ENCODE peak calls at places on chromosomes 16 and 17, in seven cellular contexts. Q is nephron progenitor cell, M is progenitor cell of endocrine pancreas, D is esophagus muscularis mucosa, H is cardiac muscle cell, N is fibroblast of villous mesenchyme, K is AG04449. C is an unnamed sample.

GRCh38 chr17:45310380-45311324 is 6.2 kb downstream of the MAP3K14 start:
- DNase-seq in Q (no peak), M (no peak), D (no peak), H (peak; percentile 50), N (peak; percentile 63), K (no peak), C (no peak)

GRCh38 chr16:12062343-12063003 is 85.9 kb downstream of the SNX29 start:
- DNase-seq in Q (no peak), M (no peak), D (peak; percentile 96), H (peak; percentile 88), N (peak; percentile 83), K (peak; percentile 61), C (peak; percentile 83)

GRCh38 chr17:36597229-36597628 is 4.2 kb upstream of the MRM1 start:
- DNase-seq in Q (no peak), M (no peak), D (peak; percentile 66), H (no peak), N (no peak), K (no peak), C (no peak)

GRCh38 chr17:19507673-19508326 is 25.9 kb upstream of the SLC47A1 start:
- DNase-seq in Q (peak; percentile 91), M (peak; percentile 87), D (peak; percentile 99), H (peak; percentile 96), N (peak; percentile 92), K (peak; percentile 46), C (peak; percentile 88)

GRCh38 chr16:31371619-31372484 is 16.9 kb downstream of the ITGAX start:
- DNase-seq in Q (no peak), M (no peak), D (no peak), H (no peak), N (no peak), K (no peak), C (no peak)

GRCh38 chr16:9449597-9449996 is 358.2 kb downstream of the HAPSTR1 start:
- DNase-seq in Q (no peak), M (no peak), D (no peak), H (no peak), N (no peak), K (no peak), C (no peak)

GRCh38 chr17:77498056-77498785 is 357.5 kb downstream of the SEC14L1 start:
- DNase-seq in Q (no peak), M (no peak), D (no peak), H (no peak), N (no peak), K (no peak), C (no peak)

GRCh38 chr17:61335845-61336655 is 63.6 kb upstream of the TBX2 start:
- DNase-seq in Q (no peak), M (no peak), D (no peak), H (no peak), N (no peak), K (no peak), C (peak; percentile 36)

GRCh38 chr17:37301288-37301687 is 74.5 kb upstream of the C17orf78 start:
- DNase-seq in Q (no peak), M (no peak), D (no peak), H (peak; percentile 54), N (peak; percentile 45), K (no peak), C (peak; percentile 13)

GRCh38 chr16:66798162-66798561 is 3.2 kb downstream of the TERB1 start:
- DNase-seq in Q (no peak), M (no peak), D (no peak), H (peak; percentile 19), N (no peak), K (no peak), C (no peak)

GRCh38 chr17:35889818-35890773 is 9.9 kb upstream of the CCL5 start:
- DNase-seq in Q (no peak), M (no peak), D (no peak), H (peak; percentile 91), N (peak; percentile 58), K (peak; percentile 36), C (peak; percentile 38)

GRCh38 chr17:45147102-45147580 is 1.1 kb upstream of the HEXIM1 start:
- DNase-seq in Q (no peak), M (no peak), D (no peak), H (peak; percentile 83), N (no peak), K (no peak), C (peak; percentile 85)

GRCh38 chr17:50687200-50688066 is 20.3 kb downstream of the ANKRD40 start:
- DNase-seq in Q (no peak), M (no peak), D (no peak), H (peak; percentile 75), N (no peak), K (no peak), C (no peak)

GRCh38 chr17:75105269-75106080 is 4.3 kb upstream of the ARMC7 start:
- DNase-seq in Q (peak; percentile 61), M (peak; percentile 48), D (no peak), H (peak; percentile 47), N (no peak), K (no peak), C (peak; percentile 79)

GRCh38 chr17:66373944-66374817 is 71.8 kb downstream of the PRKCA start:
- DNase-seq in Q (peak; percentile 14), M (no peak), D (no peak), H (peak; percentile 46), N (peak; percentile 29), K (no peak), C (peak; percentile 63)

GRCh38 chr16:1981972-1982574 is 804 bp upstream of the NOXO1 start:
- DNase-seq in Q (no peak), M (no peak), D (no peak), H (no peak), N (no peak), K (no peak), C (no peak)

GRCh38 chr17:34204402-34204801 is 50.7 kb upstream of the CCL2 start:
- DNase-seq in Q (no peak), M (no peak), D (no peak), H (no peak), N (no peak), K (no peak), C (no peak)

GRCh38 chr17:35486920-35487727 is 38.6 kb upstream of the SLFN13 start:
- DNase-seq in Q (no peak), M (no peak), D (no peak), H (peak; percentile 90), N (peak; percentile 49), K (no peak), C (no peak)

GRCh38 chr17:48330877-48331276 is 99.1 kb downstream of the SKAP1 start:
- DNase-seq in Q (no peak), M (no peak), D (no peak), H (no peak), N (no peak), K (no peak), C (no peak)

GRCh38 chr17:40922239-40922638 is 15.2 kb downstream of the KRT23 start:
- DNase-seq in Q (no peak), M (no peak), D (no peak), H (peak; percentile 76), N (peak; percentile 83), K (peak; percentile 53), C (peak; percentile 80)

GRCh38 chr17:55962931-55963378 is 190.3 kb upstream of the ANKFN1 start:
- DNase-seq in Q (no peak), M (no peak), D (no peak), H (no peak), N (no peak), K (no peak), C (no peak)

GRCh38 chr17:45022655-45023339 is 28.6 kb downstream of the DCAKD start:
- DNase-seq in Q (no peak), M (no peak), D (no peak), H (no peak), N (no peak), K (no peak), C (no peak)

GRCh38 chr17:41231731-41232130 is 518 bp upstream of the KRTAP9-3 start:
- DNase-seq in Q (no peak), M (no peak), D (no peak), H (no peak), N (no peak), K (no peak), C (no peak)

GRCh38 chr17:68325961-68326360 is 34.7 kb downstream of the ARSG start:
- DNase-seq in Q (no peak), M (no peak), D (no peak), H (no peak), N (no peak), K (no peak), C (no peak)

GRCh38 chr16:56689171-56689570 is 6.9 kb downstream of the MT1X start:
- DNase-seq in Q (no peak), M (no peak), D (no peak), H (no peak), N (no peak), K (no peak), C (no peak)

C was measured in Caki2.